ENCODE peak calls at places on chromosomes 16 and 17, in ten cellular contexts. One of them, this sample, is unnamed. For H3K36me3, the result is how much of the 10 kb centered on the place peaks cover.

GRCh38 chr16:75555213-75555706 is 792 bp downstream of the TMEM231 start:
- DNase-seq in left ventricle myocardium inferior: peak
- DNase-seq in CD8-positive, alpha-beta memory T cell: no peak
- DNase-seq in body of pancreas: peak
- DNase-seq in heart left ventricle: peak
- DNase-seq in GM23338: peak
- DNase-seq in breast epithelium: peak
- DNase-seq in uterus: peak
- DNase-seq in lung: peak
- DNase-seq in adrenal gland: peak
- DNase-seq in this sample: peak

GRCh38 chr17:81863833-81864768 is 3.8 kb upstream of the P4HB start:
- DNase-seq in left ventricle myocardium inferior: no peak
- DNase-seq in CD8-positive, alpha-beta memory T cell: no peak
- DNase-seq in body of pancreas: no peak
- DNase-seq in heart left ventricle: no peak
- DNase-seq in GM23338: peak
- DNase-seq in breast epithelium: no peak
- DNase-seq in uterus: no peak
- DNase-seq in lung: no peak
- DNase-seq in adrenal gland: no peak
- DNase-seq in this sample: no peak

GRCh38 chr17:57589151-57590034 is 155.7 kb downstream of the CCDC182 start:
- DNase-seq in left ventricle myocardium inferior: no peak
- DNase-seq in CD8-positive, alpha-beta memory T cell: no peak
- DNase-seq in body of pancreas: no peak
- DNase-seq in heart left ventricle: no peak
- DNase-seq in GM23338: no peak
- DNase-seq in breast epithelium: no peak
- DNase-seq in uterus: no peak
- DNase-seq in lung: no peak
- DNase-seq in adrenal gland: no peak
- DNase-seq in this sample: peak

GRCh38 chr16:66474750-66475199 is 47.7 kb downstream of the BEAN1 start:
- DNase-seq in left ventricle myocardium inferior: no peak
- DNase-seq in CD8-positive, alpha-beta memory T cell: peak
- DNase-seq in body of pancreas: no peak
- DNase-seq in heart left ventricle: no peak
- DNase-seq in GM23338: no peak
- DNase-seq in breast epithelium: no peak
- DNase-seq in uterus: no peak
- DNase-seq in lung: no peak
- DNase-seq in adrenal gland: peak
- DNase-seq in this sample: no peak

GRCh38 chr16:84088695-84089395 is 27.9 kb downstream of the MBTPS1 start:
- DNase-seq in left ventricle myocardium inferior: peak
- DNase-seq in CD8-positive, alpha-beta memory T cell: peak
- DNase-seq in body of pancreas: no peak
- DNase-seq in heart left ventricle: peak
- DNase-seq in GM23338: no peak
- DNase-seq in breast epithelium: peak
- DNase-seq in uterus: no peak
- DNase-seq in lung: no peak
- DNase-seq in adrenal gland: peak
- DNase-seq in this sample: no peak

GRCh38 chr17:46984341-46984740 is 5.3 kb upstream of the RPRML start:
- DNase-seq in left ventricle myocardium inferior: peak
- DNase-seq in CD8-positive, alpha-beta memory T cell: no peak
- DNase-seq in body of pancreas: no peak
- DNase-seq in heart left ventricle: peak
- DNase-seq in GM23338: no peak
- DNase-seq in breast epithelium: no peak
- DNase-seq in uterus: no peak
- DNase-seq in lung: no peak
- DNase-seq in adrenal gland: no peak
- DNase-seq in this sample: no peak

GRCh38 chr16:29899516-29900101 is at the start of gene SEZ6L2:
- DNase-seq in left ventricle myocardium inferior: peak
- DNase-seq in CD8-positive, alpha-beta memory T cell: no peak
- DNase-seq in body of pancreas: peak
- DNase-seq in heart left ventricle: peak
- DNase-seq in GM23338: peak
- DNase-seq in breast epithelium: peak
- DNase-seq in uterus: no peak
- DNase-seq in lung: peak
- DNase-seq in adrenal gland: peak
- DNase-seq in this sample: peak

GRCh38 chr17:57662021-57662420 is 83.1 kb downstream of the CCDC182 start:
- DNase-seq in left ventricle myocardium inferior: no peak
- DNase-seq in CD8-positive, alpha-beta memory T cell: no peak
- DNase-seq in body of pancreas: no peak
- DNase-seq in heart left ventricle: no peak
- DNase-seq in GM23338: no peak
- DNase-seq in breast epithelium: no peak
- DNase-seq in uterus: no peak
- DNase-seq in lung: no peak
- DNase-seq in adrenal gland: no peak
- DNase-seq in this sample: no peak

GRCh38 chr17:74484066-74484465 is 17.6 kb downstream of the CD300A start:
- DNase-seq in left ventricle myocardium inferior: no peak
- DNase-seq in CD8-positive, alpha-beta memory T cell: no peak
- DNase-seq in body of pancreas: no peak
- DNase-seq in heart left ventricle: no peak
- DNase-seq in GM23338: no peak
- DNase-seq in breast epithelium: no peak
- DNase-seq in uterus: no peak
- DNase-seq in lung: no peak
- DNase-seq in adrenal gland: no peak
- DNase-seq in this sample: no peak

GRCh38 chr16:4673387-4674046 is 19.8 kb upstream of the NUDT16L1 start:
- DNase-seq in left ventricle myocardium inferior: no peak
- DNase-seq in CD8-positive, alpha-beta memory T cell: no peak
- DNase-seq in body of pancreas: no peak
- DNase-seq in heart left ventricle: no peak
- DNase-seq in GM23338: no peak
- DNase-seq in breast epithelium: no peak
- DNase-seq in uterus: no peak
- DNase-seq in lung: no peak
- DNase-seq in adrenal gland: no peak
- DNase-seq in this sample: no peak

GRCh38 chr16:79301036-79301435 is 299.5 kb downstream of the MAF start:
- DNase-seq in left ventricle myocardium inferior: no peak
- DNase-seq in CD8-positive, alpha-beta memory T cell: no peak
- DNase-seq in body of pancreas: no peak
- DNase-seq in heart left ventricle: no peak
- DNase-seq in GM23338: peak
- DNase-seq in breast epithelium: no peak
- DNase-seq in uterus: no peak
- DNase-seq in lung: no peak
- DNase-seq in adrenal gland: no peak
- DNase-seq in this sample: no peak

GRCh38 chr16:86351041-86351784 is 159.1 kb upstream of the FOXF1 start:
- DNase-seq in left ventricle myocardium inferior: no peak
- DNase-seq in CD8-positive, alpha-beta memory T cell: no peak
- DNase-seq in body of pancreas: no peak
- DNase-seq in heart left ventricle: no peak
- DNase-seq in GM23338: no peak
- DNase-seq in breast epithelium: no peak
- DNase-seq in uterus: no peak
- DNase-seq in lung: no peak
- DNase-seq in adrenal gland: no peak
- DNase-seq in this sample: peak
- H3K27ac ChIP-seq in left ventricle myocardium inferior: no peak
- H3K27ac ChIP-seq in CD8-positive, alpha-beta memory T cell: no peak
- H3K27ac ChIP-seq in body of pancreas: no peak
- H3K27ac ChIP-seq in heart left ventricle: no peak
- H3K27ac ChIP-seq in GM23338: no peak
- H3K27ac ChIP-seq in breast epithelium: no peak
- H3K27ac ChIP-seq in uterus: no peak
- H3K27ac ChIP-seq in lung: no peak
- H3K27ac ChIP-seq in adrenal gland: no peak
- H3K27ac ChIP-seq in this sample: no peak

GRCh38 chr16:27485811-27486210 is 63.9 kb downstream of the GTF3C1 start:
- DNase-seq in left ventricle myocardium inferior: no peak
- DNase-seq in CD8-positive, alpha-beta memory T cell: no peak
- DNase-seq in body of pancreas: no peak
- DNase-seq in heart left ventricle: no peak
- DNase-seq in GM23338: no peak
- DNase-seq in breast epithelium: no peak
- DNase-seq in uterus: no peak
- DNase-seq in lung: no peak
- DNase-seq in adrenal gland: no peak
- DNase-seq in this sample: peak

GRCh38 chr16:27485126-27485525 is 64.6 kb downstream of the GTF3C1 start:
- DNase-seq in left ventricle myocardium inferior: no peak
- DNase-seq in CD8-positive, alpha-beta memory T cell: no peak
- DNase-seq in body of pancreas: no peak
- DNase-seq in heart left ventricle: no peak
- DNase-seq in GM23338: no peak
- DNase-seq in breast epithelium: no peak
- DNase-seq in uterus: no peak
- DNase-seq in lung: no peak
- DNase-seq in adrenal gland: no peak
- DNase-seq in this sample: no peak

GRCh38 chr16:27482397-27483082 is 67.2 kb downstream of the GTF3C1 start:
- DNase-seq in left ventricle myocardium inferior: no peak
- DNase-seq in CD8-positive, alpha-beta memory T cell: no peak
- DNase-seq in body of pancreas: no peak
- DNase-seq in heart left ventricle: no peak
- DNase-seq in GM23338: no peak
- DNase-seq in breast epithelium: no peak
- DNase-seq in uterus: no peak
- DNase-seq in lung: no peak
- DNase-seq in adrenal gland: no peak
- DNase-seq in this sample: no peak

GRCh38 chr16:27483083-27483437 is 66.7 kb downstream of the GTF3C1 start:
- DNase-seq in left ventricle myocardium inferior: no peak
- DNase-seq in CD8-positive, alpha-beta memory T cell: no peak
- DNase-seq in body of pancreas: no peak
- DNase-seq in heart left ventricle: no peak
- DNase-seq in GM23338: no peak
- DNase-seq in breast epithelium: no peak
- DNase-seq in uterus: no peak
- DNase-seq in lung: no peak
- DNase-seq in adrenal gland: no peak
- DNase-seq in this sample: no peak

GRCh38 chr16:27483624-27484023 is 66.1 kb downstream of the GTF3C1 start:
- DNase-seq in left ventricle myocardium inferior: no peak
- DNase-seq in CD8-positive, alpha-beta memory T cell: no peak
- DNase-seq in body of pancreas: no peak
- DNase-seq in heart left ventricle: no peak
- DNase-seq in GM23338: no peak
- DNase-seq in breast epithelium: no peak
- DNase-seq in uterus: no peak
- DNase-seq in lung: no peak
- DNase-seq in adrenal gland: no peak
- DNase-seq in this sample: no peak
- H3K36me3 ChIP-seq in left ventricle myocardium inferior: half or more
- H3K36me3 ChIP-seq in CD8-positive, alpha-beta memory T cell: half or more
- H3K36me3 ChIP-seq in body of pancreas: under half
- H3K36me3 ChIP-seq in heart left ventricle: half or more
- H3K36me3 ChIP-seq in GM23338: under half
- H3K36me3 ChIP-seq in breast epithelium: under half
- H3K36me3 ChIP-seq in uterus: under half
- H3K36me3 ChIP-seq in lung: half or more
- H3K36me3 ChIP-seq in adrenal gland: under half
- H3K36me3 ChIP-seq in this sample: under half

GRCh38 chr17:7283471-7284216 is 2.1 kb downstream of the SLC2A4 start:
- DNase-seq in left ventricle myocardium inferior: no peak
- DNase-seq in CD8-positive, alpha-beta memory T cell: no peak
- DNase-seq in body of pancreas: no peak
- DNase-seq in heart left ventricle: no peak
- DNase-seq in GM23338: no peak
- DNase-seq in breast epithelium: no peak
- DNase-seq in uterus: no peak
- DNase-seq in lung: no peak
- DNase-seq in adrenal gland: no peak
- DNase-seq in this sample: no peak

GRCh38 chr17:7281074-7281952 is at the start of gene SLC2A4:
- DNase-seq in left ventricle myocardium inferior: peak
- DNase-seq in CD8-positive, alpha-beta memory T cell: peak
- DNase-seq in body of pancreas: peak
- DNase-seq in heart left ventricle: peak
- DNase-seq in GM23338: peak
- DNase-seq in breast epithelium: peak
- DNase-seq in uterus: peak
- DNase-seq in lung: peak
- DNase-seq in adrenal gland: peak
- DNase-seq in this sample: peak

GRCh38 chr17:7284911-7285310 is 3.4 kb downstream of the SLC2A4 start:
- DNase-seq in left ventricle myocardium inferior: no peak
- DNase-seq in CD8-positive, alpha-beta memory T cell: no peak
- DNase-seq in body of pancreas: no peak
- DNase-seq in heart left ventricle: no peak
- DNase-seq in GM23338: no peak
- DNase-seq in breast epithelium: no peak
- DNase-seq in uterus: no peak
- DNase-seq in lung: no peak
- DNase-seq in adrenal gland: no peak
- DNase-seq in this sample: no peak

GRCh38 chr17:7281953-7282751 is 634 bp downstream of the SLC2A4 start:
- DNase-seq in left ventricle myocardium inferior: peak
- DNase-seq in CD8-positive, alpha-beta memory T cell: peak
- DNase-seq in body of pancreas: no peak
- DNase-seq in heart left ventricle: peak
- DNase-seq in GM23338: peak
- DNase-seq in breast epithelium: no peak
- DNase-seq in uterus: peak
- DNase-seq in lung: no peak
- DNase-seq in adrenal gland: peak
- DNase-seq in this sample: no peak

GRCh38 chr17:7282752-7283321 is 1.3 kb downstream of the SLC2A4 start:
- DNase-seq in left ventricle myocardium inferior: no peak
- DNase-seq in CD8-positive, alpha-beta memory T cell: no peak
- DNase-seq in body of pancreas: no peak
- DNase-seq in heart left ventricle: no peak
- DNase-seq in GM23338: no peak
- DNase-seq in breast epithelium: no peak
- DNase-seq in uterus: no peak
- DNase-seq in lung: no peak
- DNase-seq in adrenal gland: no peak
- DNase-seq in this sample: no peak
- H3K27ac ChIP-seq in left ventricle myocardium inferior: peak
- H3K27ac ChIP-seq in CD8-positive, alpha-beta memory T cell: no peak
- H3K27ac ChIP-seq in body of pancreas: no peak
- H3K27ac ChIP-seq in heart left ventricle: peak
- H3K27ac ChIP-seq in GM23338: no peak
- H3K27ac ChIP-seq in breast epithelium: no peak
- H3K27ac ChIP-seq in uterus: peak
- H3K27ac ChIP-seq in lung: peak
- H3K27ac ChIP-seq in adrenal gland: no peak
- H3K27ac ChIP-seq in this sample: no peak

GRCh38 chr16:50227120-50227519 is 39.2 kb upstream of the ADCY7 start:
- DNase-seq in left ventricle myocardium inferior: no peak
- DNase-seq in CD8-positive, alpha-beta memory T cell: no peak
- DNase-seq in body of pancreas: no peak
- DNase-seq in heart left ventricle: no peak
- DNase-seq in GM23338: no peak
- DNase-seq in breast epithelium: no peak
- DNase-seq in uterus: no peak
- DNase-seq in lung: no peak
- DNase-seq in adrenal gland: no peak
- DNase-seq in this sample: no peak
- H3K36me3 ChIP-seq in left ventricle myocardium inferior: half or more
- H3K36me3 ChIP-seq in CD8-positive, alpha-beta memory T cell: under half
- H3K36me3 ChIP-seq in body of pancreas: under half
- H3K36me3 ChIP-seq in heart left ventricle: under half
- H3K36me3 ChIP-seq in GM23338: under half
- H3K36me3 ChIP-seq in breast epithelium: under half
- H3K36me3 ChIP-seq in uterus: under half
- H3K36me3 ChIP-seq in lung: under half
- H3K36me3 ChIP-seq in adrenal gland: under half
- H3K36me3 ChIP-seq in this sample: under half